ENCODE peak calls at places on chromosomes 12 and 14, in nine cellular contexts. I, Q, J, L, W, B, G, S and P are unnamed samples.
A peak's percentile ranks its signal among the peaks of the same experiment; 100 is the strongest.

GRCh38 chr12:116026346-116026745 is 251.1 kb downstream of the MED13L start:
- DNase-seq in W (no peak), I (no peak), B (no peak), J (no peak), S (no peak), G (no peak), L (no peak), Q (no peak), P (no peak)

GRCh38 chr12:114445401-114446323 is 39.7 kb upstream of the TBX5 start:
- DNase-seq in G (no peak), Q (no peak), S (no peak), W (no peak), I (no peak), J (no peak), L (no peak), B (no peak), P (no peak)

GRCh38 chr14:100824156-100824555 is 1.8 kb upstream of the MEG3 start:
- DNase-seq in B (peak; percentile 22), G (no peak), J (no peak), W (peak; percentile 72), S (no peak), I (peak; percentile 33), Q (no peak), L (no peak), P (no peak)

GRCh38 chr12:6141048-6141447 is 16.6 kb upstream of the VWF start:
- DNase-seq in B (no peak), W (no peak), S (no peak), Q (no peak), I (no peak), L (no peak), G (no peak), J (no peak), P (no peak)

GRCh38 chr12:104055686-104056388 is 5.8 kb upstream of the GLT8D2 start:
- DNase-seq in J (no peak), S (no peak), B (peak; percentile 91), I (peak; percentile 68), L (no peak), Q (no peak), W (no peak), G (no peak), P (no peak)

GRCh38 chr12:92786045-92786444 is 83.3 kb downstream of the PLEKHG7 start:
- DNase-seq in Q (no peak), S (no peak), J (no peak), L (no peak), B (no peak), G (no peak), I (peak; percentile 61), W (no peak), P (no peak)

GRCh38 chr12:1217191-1217949 is 226.3 kb downstream of the ERC1 start:
- DNase-seq in Q (no peak), S (no peak), B (no peak), G (no peak), L (no peak), W (no peak), I (peak; percentile 54), J (no peak), P (no peak)

GRCh38 chr12:82357340-82357739 is 847 bp downstream of the CCDC59 start:
- DNase-seq in L (no peak), Q (no peak), S (no peak), I (no peak), W (no peak), B (no peak), G (no peak), J (no peak), P (no peak)

GRCh38 chr12:52606581-52607241 is 5.4 kb upstream of the KRT72 start:
- DNase-seq in B (no peak), L (no peak), S (no peak), W (no peak), J (no peak), I (no peak), G (no peak), Q (no peak), P (no peak)

GRCh38 chr12:105064564-105065222 is 19.6 kb downstream of the ALDH1L2 start:
- DNase-seq in L (no peak), J (no peak), G (no peak), Q (no peak), B (no peak), W (peak; percentile 18), I (no peak), S (no peak), P (no peak)

GRCh38 chr12:116313194-116313910 is 35.9 kb upstream of the MED13L start:
- DNase-seq in G (no peak), I (no peak), B (no peak), S (no peak), L (no peak), W (no peak), Q (no peak), J (no peak), P (no peak)

GRCh38 chr14:22536853-22537338 is 52.1 kb downstream of the DAD1 start:
- DNase-seq in L (no peak), S (peak; percentile 44), W (no peak), G (peak; percentile 66), J (no peak), I (peak; percentile 89), B (no peak), Q (no peak), P (peak; percentile 69)

GRCh38 chr12:125185311-125185739 is 120.1 kb downstream of the AACS start:
- DNase-seq in L (no peak), G (no peak), S (no peak), I (no peak), Q (no peak), J (no peak), B (no peak), W (peak; percentile 58), P (no peak)

GRCh38 chr14:31269599-31270195 is 62.1 kb upstream of the HECTD1 start:
- DNase-seq in I (peak; percentile 23), Q (no peak), W (no peak), G (no peak), B (no peak), J (no peak), L (no peak), S (no peak), P (no peak)

GRCh38 chr12:9829990-9830389 is 2.7 kb downstream of the KLRF1 start:
- DNase-seq in J (no peak), B (no peak), I (no peak), S (no peak), L (no peak), Q (no peak), W (no peak), G (no peak), P (no peak)

GRCh38 chr12:113418213-113418879 is 3.8 kb upstream of the SDSL start:
- DNase-seq in S (no peak), G (no peak), J (no peak), W (no peak), L (no peak), I (peak; percentile 15), B (no peak), Q (no peak), P (no peak)

GRCh38 chr12:41052441-41052840 is 135.7 kb upstream of the PDZRN4 start:
- DNase-seq in L (no peak), G (no peak), J (no peak), I (no peak), W (no peak), Q (no peak), B (no peak), S (no peak), P (no peak)

GRCh38 chr14:94056579-94057308 is 24.3 kb downstream of the DDX24 start:
- DNase-seq in B (no peak), S (no peak), I (no peak), L (no peak), W (no peak), J (no peak), Q (no peak), G (no peak), P (no peak)

GRCh38 chr14:34722723-34723545 is 8.5 kb upstream of the CFL2 start:
- DNase-seq in B (no peak), L (no peak), W (peak; percentile 24), Q (peak; percentile 60), S (peak; percentile 36), G (no peak), I (peak; percentile 76), J (no peak), P (peak; percentile 17)

GRCh38 chr14:50475460-50475859 is 56.9 kb downstream of the MAP4K5 start:
- DNase-seq in G (no peak), W (no peak), J (no peak), S (no peak), Q (no peak), I (no peak), B (no peak), L (no peak), P (no peak)

GRCh38 chr14:86777950-86778602 is 1214.9 kb downstream of the GALC start:
- DNase-seq in Q (no peak), W (no peak), I (peak; percentile 60), B (no peak), S (no peak), L (no peak), J (no peak), G (no peak), P (no peak)

GRCh38 chr14:34237677-34238076 is 224.4 kb downstream of the SPTSSA start:
- DNase-seq in B (no peak), G (no peak), S (no peak), L (no peak), W (no peak), Q (no peak), I (no peak), J (no peak), P (no peak)

GRCh38 chr14:79044894-79045624 is 874.9 kb downstream of the NRXN3 start:
- DNase-seq in B (no peak), Q (no peak), L (no peak), S (no peak), W (no peak), G (no peak), J (no peak), I (peak; percentile 17), P (no peak)

GRCh38 chr12:131197490-131197889 is 243.8 kb downstream of the ADGRD1 start:
- DNase-seq in L (no peak), I (no peak), J (no peak), B (no peak), S (no peak), W (no peak), G (no peak), Q (no peak), P (no peak)

GRCh38 chr14:54774824-54775223 is 127.8 kb downstream of the GCH1 start:
- DNase-seq in W (no peak), G (no peak), L (no peak), Q (no peak), I (no peak), J (no peak), S (no peak), B (no peak), P (no peak)

GRCh38 chr12:96889273-96889933 is 17.7 kb upstream of the NEDD1 start:
- DNase-seq in W (no peak), G (no peak), L (no peak), B (no peak), S (no peak), J (no peak), Q (no peak), I (peak; percentile 60), P (no peak)

GRCh38 chr14:93115069-93115919 is 431 bp downstream of the ITPK1 start:
- DNase-seq in L (peak; percentile 94), S (peak; percentile 92), B (peak; percentile 92), I (peak; percentile 84), J (peak; percentile 79), W (peak; percentile 75), G (peak; percentile 84), Q (peak; percentile 93), P (peak; percentile 63)

GRCh38 chr12:81797100-81797499 is 38.0 kb upstream of the PPFIA2 start:
- DNase-seq in Q (no peak), J (no peak), L (no peak), W (no peak), S (no peak), G (no peak), B (no peak), I (no peak), P (no peak)

GRCh38 chr14:66111891-66112290 is 374.3 kb upstream of the CCDC196 start:
- DNase-seq in Q (no peak), S (no peak), B (no peak), W (no peak), L (no peak), I (no peak), J (no peak), G (no peak), P (no peak)

GRCh38 chr12:128617304-128617833 is 206.4 kb downstream of the SLC15A4 start:
- DNase-seq in I (no peak), Q (no peak), J (no peak), L (no peak), B (no peak), S (no peak), G (no peak), W (no peak), P (no peak)

GRCh38 chr12:67720383-67720856 is 71.9 kb downstream of the DYRK2 start:
- DNase-seq in G (no peak), B (no peak), J (no peak), I (peak; percentile 83), S (no peak), W (no peak), Q (no peak), L (no peak), P (no peak)